ENCODE peak calls at places on chromosomes 1 and 21, in nine cellular contexts. H is NCI-H460; Q is T-helper 2 cell; S is stromal cell of bone marrow; D is H1; X is left kidney; Z is pancreas; E is activated CD8-positive, alpha-beta memory T cell treated with anti-CD3 and anti-CD28 coated beads, Interleukin-2, amount 50 U/mL, for 48 hours; N is hypothalamus. A is an unnamed sample.

GRCh38 chr1:48794815-48795214 is 18.1 kb upstream of the BEND5 start:
- DNase-seq in S (no peak), Z (no peak), D (no peak), E (no peak), N (no peak), Q (no peak), H (no peak), X (no peak), A (peak; percentile 71)

GRCh38 chr1:159289059-159289458 is 13.1 kb upstream of the FCER1A start:
- DNase-seq in H (no peak), X (no peak), Q (no peak), D (no peak), E (no peak), N (no peak), Z (no peak), S (no peak), A (no peak)

GRCh38 chr1:1361982-1362423 is 3.6 kb upstream of the MXRA8 start:
- DNase-seq in S (peak; percentile 80), N (no peak), Z (no peak), X (peak; percentile 90), H (no peak), D (no peak), E (no peak), Q (no peak), A (no peak)

GRCh38 chr1:152458384-152459185 is 44.5 kb upstream of the CRNN start:
- DNase-seq in H (peak; percentile 86), E (peak; percentile 88), N (peak; percentile 18), Z (peak; percentile 83), X (peak; percentile 87), Q (peak; percentile 76), D (no peak), S (peak; percentile 62), A (peak; percentile 65)

GRCh38 chr1:9302745-9303524 is 10.2 kb downstream of the SPSB1 start:
- DNase-seq in Z (no peak), Q (no peak), H (peak; percentile 43), S (no peak), D (no peak), X (no peak), N (no peak), E (no peak), A (peak; percentile 97)

GRCh38 chr1:19744335-19744743 is 55.4 kb downstream of the TMCO4 start:
- DNase-seq in S (no peak), E (no peak), D (no peak), X (no peak), Q (no peak), N (no peak), Z (no peak), H (no peak), A (no peak)

GRCh38 chr1:78527706-78528105 is 36.9 kb downstream of the PTGFR start:
- DNase-seq in E (no peak), S (no peak), X (no peak), Q (no peak), N (no peak), H (no peak), D (no peak), Z (no peak), A (no peak)

GRCh38 chr21:45698493-45698947 is 55.0 kb downstream of the PCBP3 start:
- DNase-seq in D (no peak), S (peak; percentile 88), Q (no peak), H (no peak), Z (peak; percentile 54), N (no peak), E (no peak), X (no peak), A (peak; percentile 64)

GRCh38 chr1:29961676-29962059 is 725.3 kb downstream of the PTPRU start:
- DNase-seq in E (no peak), N (no peak), Z (no peak), D (no peak), Q (no peak), H (no peak), X (no peak), S (no peak), A (no peak)

GRCh38 chr1:56992318-56993136 is 26.7 kb upstream of the C8B start:
- DNase-seq in D (no peak), N (no peak), S (no peak), Q (no peak), Z (no peak), E (no peak), X (peak; percentile 58), H (no peak), A (no peak)

GRCh38 chr1:219257751-219258150 is 84.1 kb downstream of the LYPLAL1 start:
- DNase-seq in N (no peak), E (no peak), Z (no peak), D (no peak), S (no peak), H (no peak), X (no peak), Q (no peak), A (no peak)

GRCh38 chr21:16592399-16592798 is 862.6 kb downstream of the USP25 start:
- DNase-seq in E (no peak), Q (no peak), N (no peak), S (no peak), Z (no peak), H (no peak), D (no peak), X (no peak), A (no peak)

GRCh38 chr21:33870768-33871167 is 44.8 kb downstream of the ATP5PO start:
- DNase-seq in N (no peak), H (no peak), Q (no peak), X (no peak), D (no peak), Z (no peak), E (no peak), S (no peak), A (no peak)

GRCh38 chr1:214281030-214281901 is at the start of gene SMYD2:
- DNase-seq in X (peak; percentile 92), Q (peak; percentile 84), E (peak; percentile 83), S (peak; percentile 23), H (peak; percentile 58), Z (peak; percentile 71), N (no peak), D (no peak), A (peak; percentile 66)

GRCh38 chr1:48688102-48688760 is 88.5 kb downstream of the BEND5 start:
- DNase-seq in S (no peak), D (no peak), N (no peak), X (peak; percentile 50), Q (peak; percentile 14), Z (no peak), E (no peak), H (no peak), A (peak; percentile 15)

GRCh38 chr1:210369425-210369824 is 40.7 kb downstream of the HHAT start:
- DNase-seq in Z (no peak), N (no peak), H (no peak), X (no peak), Q (no peak), D (no peak), S (no peak), E (no peak), A (no peak)

A was measured in HT1080.